ENCODE peak calls at places on chromosomes 6 and 20, in seven cellular contexts. V is adrenal gland, F is LHCN-M2, T is AG09309, D is astrocyte of the hippocampus, B is lower lobe of right lung, O is left colon. H is an unnamed sample.

GRCh38 chr20:63751471-63752271 is 12.1 kb downstream of the SLC2A4RG start:
- DNase-seq in T (no peak), O (no peak), F (no peak), V (no peak), D (no peak), B (no peak), H (peak)

GRCh38 chr20:48788486-48789072 is 39.2 kb downstream of the PREX1 start:
- DNase-seq in T (no peak), F (no peak), O (no peak), V (no peak), D (no peak), B (no peak), H (no peak)

GRCh38 chr6:5050009-5050408 is 35.1 kb upstream of the PPP1R3G start:
- DNase-seq in F (peak), V (no peak), B (no peak), O (no peak), D (no peak), T (no peak), H (no peak)

GRCh38 chr6:30743099-30744053 is 889 bp upstream of the FLOT1 start:
- DNase-seq in V (no peak), T (no peak), O (peak), D (no peak), B (peak), F (no peak), H (peak)

GRCh38 chr6:28586273-28586672 is 60.6 kb downstream of the GPX5 start:
- DNase-seq in D (no peak), F (no peak), V (no peak), B (no peak), O (no peak), T (no peak), H (no peak)

GRCh38 chr6:1001655-1002349 is 308.9 kb upstream of the EXOC2 start:
- DNase-seq in D (no peak), V (no peak), T (no peak), B (no peak), O (no peak), F (no peak), H (no peak)

GRCh38 chr20:58310291-58310782 is 822 bp downstream of the RAB22A start:
- DNase-seq in D (no peak), V (no peak), F (peak), T (no peak), O (no peak), B (no peak), H (no peak)

GRCh38 chr20:23629017-23629541 is 8.7 kb downstream of the CST3 start:
- DNase-seq in F (peak), B (no peak), T (no peak), V (no peak), D (peak), O (peak), H (no peak)

GRCh38 chr6:16712250-16712930 is 48.9 kb downstream of the ATXN1 start:
- DNase-seq in O (no peak), V (no peak), T (no peak), F (no peak), B (no peak), D (no peak), H (no peak)

GRCh38 chr6:72350256-72350875 is 271.5 kb upstream of the KCNQ5 start:
- DNase-seq in O (no peak), F (no peak), D (no peak), V (no peak), B (no peak), T (no peak), H (no peak)

GRCh38 chr6:35771343-35771627 is 5.1 kb upstream of the CLPSL2 start:
- DNase-seq in D (no peak), B (no peak), V (no peak), O (no peak), F (no peak), T (no peak), H (no peak)

GRCh38 chr6:44072959-44073611 is 54.2 kb downstream of the MRPL14 start:
- DNase-seq in B (peak), V (peak), D (peak), F (peak), T (no peak), O (peak), H (peak)

GRCh38 chr6:106823732-106824351 is 150.7 kb downstream of the CD24 start:
- DNase-seq in O (peak), F (no peak), T (no peak), B (peak), D (no peak), V (no peak), H (peak)

GRCh38 chr20:48754269-48754668 is 73.5 kb downstream of the PREX1 start:
- DNase-seq in V (no peak), D (no peak), T (no peak), O (no peak), F (no peak), B (no peak), H (no peak)

GRCh38 chr20:39660251-39660650 is 698.1 kb downstream of the DHX35 start:
- DNase-seq in B (no peak), O (no peak), F (no peak), D (peak), T (no peak), V (no peak), H (no peak)

GRCh38 chr6:95846652-95847051 is 169.1 kb upstream of the FUT9 start:
- DNase-seq in F (no peak), D (no peak), B (no peak), T (no peak), O (no peak), V (no peak), H (no peak)

GRCh38 chr6:11343963-11344714 is 111.7 kb upstream of the NEDD9 start:
- DNase-seq in T (no peak), V (no peak), F (no peak), D (no peak), B (no peak), O (peak), H (no peak)

H was measured in kidney.